ENCODE peak calls at places on chromosomes 7 and 10, in seven cellular contexts. One of them, this sample, is unnamed.
A peak's percentile ranks its signal among the peaks of the same experiment; 100 is the strongest.

GRCh38 chr7:33744293-33744692 is 161.0 kb upstream of the BMPER start:
- DNase-seq in HCT116: peak; percentile 21
- DNase-seq in prostate gland: no peak
- DNase-seq in transverse colon: no peak
- DNase-seq in endothelial cell of umbilical vein: peak; percentile 34
- DNase-seq in HepG2: peak; percentile 58
- DNase-seq in esophagus muscularis mucosa: no peak
- DNase-seq in this sample: no peak

GRCh38 chr10:103618575-103619423 is 125.3 kb downstream of the NEURL1 start:
- DNase-seq in HCT116: no peak
- DNase-seq in prostate gland: no peak
- DNase-seq in transverse colon: peak; percentile 27
- DNase-seq in endothelial cell of umbilical vein: no peak
- DNase-seq in HepG2: no peak
- DNase-seq in esophagus muscularis mucosa: no peak
- DNase-seq in this sample: no peak

GRCh38 chr7:128108129-128108528 is 76.9 kb upstream of the LRRC4 start:
- DNase-seq in HCT116: no peak
- DNase-seq in prostate gland: no peak
- DNase-seq in transverse colon: no peak
- DNase-seq in endothelial cell of umbilical vein: no peak
- DNase-seq in HepG2: no peak
- DNase-seq in esophagus muscularis mucosa: no peak
- DNase-seq in this sample: no peak

GRCh38 chr7:142487124-142487523 is 229.3 kb upstream of the PRSS58 start:
- DNase-seq in HCT116: no peak
- DNase-seq in prostate gland: no peak
- DNase-seq in transverse colon: no peak
- DNase-seq in endothelial cell of umbilical vein: no peak
- DNase-seq in HepG2: no peak
- DNase-seq in esophagus muscularis mucosa: no peak
- DNase-seq in this sample: no peak

GRCh38 chr7:103987455-103987854 is 2.0 kb downstream of the RELN start:
- DNase-seq in HCT116: no peak
- DNase-seq in prostate gland: no peak
- DNase-seq in transverse colon: no peak
- DNase-seq in endothelial cell of umbilical vein: no peak
- DNase-seq in HepG2: peak; percentile 28
- DNase-seq in esophagus muscularis mucosa: no peak
- DNase-seq in this sample: no peak

GRCh38 chr7:1274121-1274875 is 41.6 kb downstream of the UNCX start:
- DNase-seq in HCT116: no peak
- DNase-seq in prostate gland: no peak
- DNase-seq in transverse colon: no peak
- DNase-seq in endothelial cell of umbilical vein: no peak
- DNase-seq in HepG2: no peak
- DNase-seq in esophagus muscularis mucosa: no peak
- DNase-seq in this sample: no peak

GRCh38 chr10:69223028-69223342 is 2.9 kb downstream of the HKDC1 start:
- DNase-seq in HCT116: no peak
- DNase-seq in prostate gland: no peak
- DNase-seq in transverse colon: no peak
- DNase-seq in endothelial cell of umbilical vein: no peak
- DNase-seq in HepG2: no peak
- DNase-seq in esophagus muscularis mucosa: no peak
- DNase-seq in this sample: no peak

GRCh38 chr10:47346572-47347302 is 1.4 kb upstream of the RBP3 start:
- DNase-seq in HCT116: no peak
- DNase-seq in prostate gland: no peak
- DNase-seq in transverse colon: no peak
- DNase-seq in endothelial cell of umbilical vein: no peak
- DNase-seq in HepG2: no peak
- DNase-seq in esophagus muscularis mucosa: no peak
- DNase-seq in this sample: no peak

GRCh38 chr10:92913973-92914372 is 65.7 kb downstream of the EXOC6 start:
- DNase-seq in HCT116: no peak
- DNase-seq in prostate gland: no peak
- DNase-seq in transverse colon: no peak
- DNase-seq in endothelial cell of umbilical vein: no peak
- DNase-seq in HepG2: no peak
- DNase-seq in esophagus muscularis mucosa: no peak
- DNase-seq in this sample: no peak

DNA sequence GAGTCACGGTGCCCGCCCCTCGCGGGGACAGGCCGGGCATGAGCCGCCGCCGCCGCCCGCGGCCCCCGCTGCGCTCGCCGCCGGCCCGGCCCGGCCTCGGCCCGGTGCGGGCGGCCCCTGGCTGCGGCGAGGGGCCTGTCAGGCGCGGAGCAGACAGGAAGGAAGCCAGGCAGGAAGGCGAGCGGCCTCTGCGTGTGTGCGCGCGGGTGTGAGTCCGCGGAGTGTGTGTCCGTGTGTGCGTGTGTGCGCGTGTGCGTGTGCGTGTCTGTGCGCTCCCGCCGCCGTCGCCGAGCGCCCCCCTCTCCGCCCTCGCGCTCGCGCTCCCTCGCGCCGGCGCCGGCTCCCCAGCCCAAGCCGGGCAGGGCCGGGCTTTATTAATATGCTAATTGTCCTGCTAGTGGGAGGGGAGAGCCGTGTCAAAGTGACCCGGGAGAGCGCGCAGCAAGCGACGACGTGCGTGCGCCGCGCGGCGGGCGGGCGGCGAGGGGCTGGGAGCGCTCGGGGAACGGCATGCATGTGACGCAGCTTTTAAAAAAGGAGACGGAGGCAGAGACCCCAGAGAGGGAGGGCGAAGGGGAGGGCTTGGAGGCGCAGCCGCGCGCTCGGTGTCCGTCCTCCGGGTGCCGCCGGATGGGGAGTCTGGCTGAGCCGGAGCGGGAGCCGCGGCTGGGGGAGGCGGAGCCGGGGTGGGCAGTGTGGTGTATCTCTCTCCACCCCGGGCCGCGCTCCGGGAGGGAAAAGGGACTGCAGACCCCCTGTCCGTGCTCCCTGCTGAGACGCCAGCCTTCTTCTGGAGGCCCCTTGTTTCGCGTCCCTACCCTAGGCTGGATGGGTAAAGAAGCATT is at the start of gene LDB1:
- DNase-seq in HCT116: peak; percentile 65
- DNase-seq in prostate gland: peak; percentile 78
- DNase-seq in transverse colon: peak; percentile 81
- DNase-seq in endothelial cell of umbilical vein: peak; percentile 88
- DNase-seq in HepG2: peak; percentile 62
- DNase-seq in esophagus muscularis mucosa: no peak
- DNase-seq in this sample: peak; percentile 79
- TF ChIP-seq POLR2A in HCT116: peak; percentile 69
- TF ChIP-seq POLR2A in prostate gland: peak; percentile 100
- TF ChIP-seq POLR2A in transverse colon: peak; percentile 86
- TF ChIP-seq POLR2A in endothelial cell of umbilical vein: no peak
- TF ChIP-seq POLR2A in HepG2: peak; percentile 63
- TF ChIP-seq POLR2A in esophagus muscularis mucosa: peak; percentile 89
- TF ChIP-seq POLR2A in this sample: peak; percentile 69

GRCh38 chr7:135334830-135335543 is 101.3 kb downstream of the STRA8 start:
- DNase-seq in HCT116: no peak
- DNase-seq in prostate gland: no peak
- DNase-seq in transverse colon: no peak
- DNase-seq in endothelial cell of umbilical vein: peak; percentile 54
- DNase-seq in HepG2: no peak
- DNase-seq in esophagus muscularis mucosa: no peak
- DNase-seq in this sample: no peak
- TF ChIP-seq POLR2AphosphoS5 in HCT116: no peak
- TF ChIP-seq POLR2AphosphoS5 in prostate gland: no peak
- TF ChIP-seq POLR2AphosphoS5 in transverse colon: no peak
- TF ChIP-seq POLR2AphosphoS5 in endothelial cell of umbilical vein: no peak
- TF ChIP-seq POLR2AphosphoS5 in HepG2: no peak
- TF ChIP-seq POLR2AphosphoS5 in esophagus muscularis mucosa: no peak
- TF ChIP-seq POLR2AphosphoS5 in this sample: no peak

DNA sequence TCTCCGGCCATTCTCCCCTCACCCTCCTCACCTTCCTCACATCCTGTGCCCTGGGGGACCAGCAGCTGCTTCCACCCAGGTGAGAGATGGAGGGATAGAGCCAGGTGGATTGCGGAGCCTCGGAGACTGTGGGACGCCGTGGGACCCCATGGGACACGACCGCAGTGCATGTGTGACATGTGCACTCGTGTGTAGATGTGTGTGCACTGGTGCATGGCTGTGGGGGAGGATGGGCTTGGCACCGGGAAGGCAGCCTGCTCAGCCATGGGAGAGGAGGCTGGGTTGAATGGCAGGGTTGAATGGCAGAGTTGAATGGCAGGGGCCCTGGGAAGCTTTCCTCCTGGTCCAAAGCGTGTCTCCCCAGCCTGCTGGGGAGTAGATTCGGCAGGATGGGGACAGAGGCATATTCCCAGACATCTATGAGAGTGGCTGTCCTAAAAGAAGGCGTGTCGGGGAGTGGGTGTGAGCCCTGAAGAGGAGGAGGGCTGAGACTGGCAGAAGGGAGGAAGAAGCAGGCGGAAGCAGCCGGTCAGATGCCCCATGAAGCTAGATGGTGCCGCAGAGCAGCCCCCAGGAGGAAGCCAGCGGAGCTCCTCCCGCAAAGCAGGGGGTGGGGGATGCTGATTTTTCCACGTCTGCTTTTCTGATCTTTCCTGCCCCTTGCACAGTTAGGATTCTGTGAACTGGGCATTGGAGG is 815 bp downstream of the GIMAP8 start:
- DNase-seq in HCT116: no peak
- DNase-seq in prostate gland: no peak
- DNase-seq in transverse colon: peak; percentile 57
- DNase-seq in endothelial cell of umbilical vein: peak; percentile 74
- DNase-seq in HepG2: no peak
- DNase-seq in esophagus muscularis mucosa: peak; percentile 93
- DNase-seq in this sample: no peak
- TF ChIP-seq POLR2A in HCT116: no peak
- TF ChIP-seq POLR2A in prostate gland: no peak
- TF ChIP-seq POLR2A in transverse colon: peak; percentile 15
- TF ChIP-seq POLR2A in endothelial cell of umbilical vein: peak; percentile 84
- TF ChIP-seq POLR2A in HepG2: no peak
- TF ChIP-seq POLR2A in esophagus muscularis mucosa: no peak
- TF ChIP-seq POLR2A in this sample: peak; percentile 51

GRCh38 chr10:42544945-42545344 is 93.4 kb downstream of the ZNF33B start:
- DNase-seq in HCT116: no peak
- DNase-seq in prostate gland: no peak
- DNase-seq in transverse colon: no peak
- DNase-seq in endothelial cell of umbilical vein: no peak
- DNase-seq in HepG2: no peak
- DNase-seq in esophagus muscularis mucosa: no peak
- DNase-seq in this sample: no peak
- TF ChIP-seq POLR2AphosphoS5 in HCT116: no peak
- TF ChIP-seq POLR2AphosphoS5 in prostate gland: no peak
- TF ChIP-seq POLR2AphosphoS5 in transverse colon: no peak
- TF ChIP-seq POLR2AphosphoS5 in endothelial cell of umbilical vein: no peak
- TF ChIP-seq POLR2AphosphoS5 in HepG2: no peak
- TF ChIP-seq POLR2AphosphoS5 in esophagus muscularis mucosa: no peak
- TF ChIP-seq POLR2AphosphoS5 in this sample: no peak

GRCh38 chr10:100567826-100568225 is 32.1 kb downstream of the HIF1AN start:
- DNase-seq in HCT116: no peak
- DNase-seq in prostate gland: no peak
- DNase-seq in transverse colon: no peak
- DNase-seq in endothelial cell of umbilical vein: no peak
- DNase-seq in HepG2: no peak
- DNase-seq in esophagus muscularis mucosa: no peak
- DNase-seq in this sample: no peak

GRCh38 chr10:100569687-100570517 is 34.2 kb downstream of the HIF1AN start:
- DNase-seq in HCT116: peak; percentile 37
- DNase-seq in prostate gland: no peak
- DNase-seq in transverse colon: no peak
- DNase-seq in endothelial cell of umbilical vein: no peak
- DNase-seq in HepG2: peak; percentile 43
- DNase-seq in esophagus muscularis mucosa: peak; percentile 31
- DNase-seq in this sample: no peak

GRCh38 chr10:100570518-100570865 is 34.7 kb downstream of the HIF1AN start:
- DNase-seq in HCT116: no peak
- DNase-seq in prostate gland: no peak
- DNase-seq in transverse colon: no peak
- DNase-seq in endothelial cell of umbilical vein: no peak
- DNase-seq in HepG2: no peak
- DNase-seq in esophagus muscularis mucosa: no peak
- DNase-seq in this sample: no peak

GRCh38 chr10:100568937-100569336 is 33.2 kb downstream of the HIF1AN start:
- DNase-seq in HCT116: no peak
- DNase-seq in prostate gland: no peak
- DNase-seq in transverse colon: no peak
- DNase-seq in endothelial cell of umbilical vein: no peak
- DNase-seq in HepG2: no peak
- DNase-seq in esophagus muscularis mucosa: no peak
- DNase-seq in this sample: no peak

GRCh38 chr10:100571069-100571817 is 35.5 kb downstream of the HIF1AN start:
- DNase-seq in HCT116: no peak
- DNase-seq in prostate gland: no peak
- DNase-seq in transverse colon: no peak
- DNase-seq in endothelial cell of umbilical vein: no peak
- DNase-seq in HepG2: no peak
- DNase-seq in esophagus muscularis mucosa: peak; percentile 86
- DNase-seq in this sample: no peak
- TF ChIP-seq POLR2A in HCT116: no peak
- TF ChIP-seq POLR2A in prostate gland: no peak
- TF ChIP-seq POLR2A in transverse colon: no peak
- TF ChIP-seq POLR2A in endothelial cell of umbilical vein: no peak
- TF ChIP-seq POLR2A in HepG2: no peak
- TF ChIP-seq POLR2A in esophagus muscularis mucosa: no peak
- TF ChIP-seq POLR2A in this sample: no peak

GRCh38 chr10:89391882-89392756 is at the start of gene IFIT1:
- DNase-seq in HCT116: peak; percentile 68
- DNase-seq in prostate gland: peak; percentile 73
- DNase-seq in transverse colon: peak; percentile 59
- DNase-seq in endothelial cell of umbilical vein: peak; percentile 76
- DNase-seq in HepG2: peak; percentile 82
- DNase-seq in esophagus muscularis mucosa: peak; percentile 91
- DNase-seq in this sample: no peak
- TF ChIP-seq POLR2AphosphoS5 in HCT116: no peak
- TF ChIP-seq POLR2AphosphoS5 in prostate gland: peak; percentile 88
- TF ChIP-seq POLR2AphosphoS5 in transverse colon: peak; percentile 67
- TF ChIP-seq POLR2AphosphoS5 in endothelial cell of umbilical vein: no peak
- TF ChIP-seq POLR2AphosphoS5 in HepG2: no peak
- TF ChIP-seq POLR2AphosphoS5 in esophagus muscularis mucosa: peak; percentile 71
- TF ChIP-seq POLR2AphosphoS5 in this sample: no peak

GRCh38 chr10:102597131-102597891 is 47.0 kb upstream of the TRIM8 start:
- DNase-seq in HCT116: no peak
- DNase-seq in prostate gland: no peak
- DNase-seq in transverse colon: no peak
- DNase-seq in endothelial cell of umbilical vein: peak; percentile 53
- DNase-seq in HepG2: peak; percentile 83
- DNase-seq in esophagus muscularis mucosa: no peak
- DNase-seq in this sample: no peak
- TF ChIP-seq POLR2A in HCT116: no peak
- TF ChIP-seq POLR2A in prostate gland: no peak
- TF ChIP-seq POLR2A in transverse colon: no peak
- TF ChIP-seq POLR2A in endothelial cell of umbilical vein: no peak
- TF ChIP-seq POLR2A in HepG2: peak; percentile 50
- TF ChIP-seq POLR2A in esophagus muscularis mucosa: no peak
- TF ChIP-seq POLR2A in this sample: no peak

GRCh38 chr10:50373821-50374501 is 122.6 kb upstream of the ASAH2 start:
- DNase-seq in HCT116: no peak
- DNase-seq in prostate gland: no peak
- DNase-seq in transverse colon: no peak
- DNase-seq in endothelial cell of umbilical vein: no peak
- DNase-seq in HepG2: no peak
- DNase-seq in esophagus muscularis mucosa: no peak
- DNase-seq in this sample: no peak
- TF ChIP-seq POLR2AphosphoS5 in HCT116: no peak
- TF ChIP-seq POLR2AphosphoS5 in prostate gland: no peak
- TF ChIP-seq POLR2AphosphoS5 in transverse colon: peak; percentile 10
- TF ChIP-seq POLR2AphosphoS5 in endothelial cell of umbilical vein: no peak
- TF ChIP-seq POLR2AphosphoS5 in HepG2: no peak
- TF ChIP-seq POLR2AphosphoS5 in esophagus muscularis mucosa: no peak
- TF ChIP-seq POLR2AphosphoS5 in this sample: no peak

DNA sequence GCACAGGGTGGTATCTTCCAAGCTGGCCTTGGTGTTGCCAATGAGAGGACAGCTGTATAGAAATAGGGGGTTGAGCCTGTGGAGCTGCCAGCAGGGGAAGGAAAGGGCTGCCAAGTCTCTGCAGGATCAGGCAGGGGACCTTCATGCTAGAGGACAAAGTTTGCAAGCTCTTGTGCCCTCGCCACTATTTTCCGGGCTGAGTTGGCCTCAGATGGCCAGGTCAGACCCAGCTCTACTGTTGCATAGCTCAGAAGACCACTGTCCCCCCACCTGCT is 68.7 kb downstream of the ARHGAP22 start:
- DNase-seq in HCT116: no peak
- DNase-seq in prostate gland: no peak
- DNase-seq in transverse colon: no peak
- DNase-seq in endothelial cell of umbilical vein: no peak
- DNase-seq in HepG2: no peak
- DNase-seq in esophagus muscularis mucosa: no peak
- DNase-seq in this sample: no peak
- TF ChIP-seq POLR2A in HCT116: no peak
- TF ChIP-seq POLR2A in prostate gland: no peak
- TF ChIP-seq POLR2A in transverse colon: no peak
- TF ChIP-seq POLR2A in endothelial cell of umbilical vein: no peak
- TF ChIP-seq POLR2A in HepG2: no peak
- TF ChIP-seq POLR2A in esophagus muscularis mucosa: no peak
- TF ChIP-seq POLR2A in this sample: no peak

This sample was measured in GM12892.